ENCODE peak calls at places on chromosomes 5 and 9, in nine cellular contexts. K is PC-3, N is hepatocyte, F is GM23248, O is GM23338, P is neural progenitor cell, Q is HCT116, Z is SK-N-SH, V is MM.1S. J is an unnamed sample.

GRCh38 chr9:133705576-133705975 is 32.6 kb downstream of the SARDH start:
- DNase-seq in K (no peak), N (no peak), F (no peak), O (no peak), P (no peak), Q (no peak), Z (no peak), V (no peak), J (peak)

GRCh38 chr5:61884242-61884855 is 421.7 kb upstream of the KIF2A start:
- DNase-seq in K (no peak), N (no peak), F (no peak), O (no peak), P (no peak), Q (no peak), Z (no peak), V (no peak), J (no peak)

GRCh38 chr9:136662326-136662655 is 425 bp upstream of the EGFL7 start:
- DNase-seq in K (no peak), N (no peak), F (no peak), O (no peak), P (no peak), Q (no peak), Z (no peak), V (no peak), J (no peak)

GRCh38 chr9:87722393-87722792 is 3.5 kb upstream of the CTSL start:
- DNase-seq in K (no peak), N (no peak), F (no peak), O (no peak), P (no peak), Q (no peak), Z (no peak), V (peak), J (no peak)

GRCh38 chr5:8828596-8829321 is 717.1 kb downstream of the SEMA5A start:
- DNase-seq in K (no peak), N (no peak), F (peak), O (no peak), P (no peak), Q (no peak), Z (no peak), V (no peak), J (no peak)

GRCh38 chr5:22988937-22989336 is 135.8 kb upstream of the CDH12 start:
- DNase-seq in K (no peak), N (no peak), F (no peak), O (no peak), P (no peak), Q (no peak), Z (no peak), V (no peak), J (no peak)

GRCh38 chr5:58751222-58751621 is 168.3 kb downstream of the RAB3C start:
- DNase-seq in K (peak), N (peak), F (peak), O (no peak), P (no peak), Q (peak), Z (peak), V (no peak), J (no peak)

GRCh38 chr5:176743136-176743827 is 67.1 kb upstream of the UNC5A start:
- DNase-seq in K (no peak), N (peak), F (peak), O (peak), P (peak), Q (no peak), Z (peak), V (no peak), J (no peak)

GRCh38 chr9:113530942-113531341 is 67.4 kb downstream of the RGS3 start:
- DNase-seq in K (no peak), N (no peak), F (no peak), O (no peak), P (no peak), Q (no peak), Z (no peak), V (no peak), J (no peak)

GRCh38 chr5:19534751-19535150 is 453.2 kb downstream of the CDH18 start:
- DNase-seq in K (peak), N (no peak), F (no peak), O (no peak), P (no peak), Q (no peak), Z (no peak), V (no peak), J (no peak)

GRCh38 chr9:137952976-137953666 is 75.5 kb downstream of the CACNA1B start:
- DNase-seq in K (no peak), N (no peak), F (no peak), O (no peak), P (no peak), Q (no peak), Z (no peak), V (no peak), J (no peak)

GRCh38 chr9:12818431-12819000 is 43.7 kb downstream of the LURAP1L start:
- DNase-seq in K (peak), N (peak), F (peak), O (peak), P (no peak), Q (no peak), Z (no peak), V (no peak), J (no peak)

GRCh38 chr5:108523360-108523759 is 141.5 kb upstream of the FBXL17 start:
- DNase-seq in K (no peak), N (no peak), F (no peak), O (no peak), P (no peak), Q (no peak), Z (no peak), V (no peak), J (no peak)

GRCh38 chr9:135169709-135170226 is 82.3 kb downstream of the OLFM1 start:
- DNase-seq in K (no peak), N (no peak), F (no peak), O (no peak), P (no peak), Q (no peak), Z (no peak), V (no peak), J (no peak)

GRCh38 chr9:131394464-131395026 is 659 bp downstream of the PRRC2B start:
- DNase-seq in K (no peak), N (peak), F (peak), O (peak), P (peak), Q (no peak), Z (peak), V (peak), J (peak)

GRCh38 chr5:147904110-147904509 is 2.2 kb downstream of the C5orf46 start:
- DNase-seq in K (peak), N (no peak), F (no peak), O (no peak), P (no peak), Q (no peak), Z (no peak), V (no peak), J (no peak)

GRCh38 chr9:77897292-77897691 is 134.3 kb downstream of the GNAQ start:
- DNase-seq in K (peak), N (no peak), F (peak), O (peak), P (peak), Q (no peak), Z (peak), V (no peak), J (peak)

GRCh38 chr5:112289465-112289864 is 129.6 kb downstream of the EPB41L4A start:
- DNase-seq in K (no peak), N (no peak), F (no peak), O (peak), P (no peak), Q (no peak), Z (no peak), V (no peak), J (no peak)

GRCh38 chr5:11734369-11734768 is 169.9 kb downstream of the CTNND2 start:
- DNase-seq in K (peak), N (no peak), F (no peak), O (no peak), P (no peak), Q (no peak), Z (no peak), V (no peak), J (no peak)

GRCh38 chr9:32873131-32873530 is 89.8 kb downstream of the TMEM215 start:
- DNase-seq in K (no peak), N (no peak), F (no peak), O (no peak), P (no peak), Q (no peak), Z (no peak), V (no peak), J (no peak)

GRCh38 chr5:137486707-137487106 is 12.4 kb downstream of the SPOCK1 start:
- DNase-seq in K (peak), N (no peak), F (peak), O (no peak), P (no peak), Q (no peak), Z (no peak), V (no peak), J (no peak)

GRCh38 chr9:1604942-1605560 is 410.1 kb upstream of the SMARCA2 start:
- DNase-seq in K (peak), N (no peak), F (peak), O (peak), P (no peak), Q (no peak), Z (peak), V (peak), J (peak)

GRCh38 chr9:126436545-126437269 is 110.1 kb downstream of the MVB12B start:
- DNase-seq in K (peak), N (no peak), F (peak), O (no peak), P (peak), Q (no peak), Z (peak), V (no peak), J (no peak)

GRCh38 chr5:850511-851006 is at the start of gene ZDHHC11:
- DNase-seq in K (peak), N (peak), F (no peak), O (peak), P (peak), Q (no peak), Z (peak), V (no peak), J (no peak)

GRCh38 chr5:127872494-127872893 is 169.3 kb downstream of the CCDC192 start:
- DNase-seq in K (no peak), N (no peak), F (no peak), O (no peak), P (no peak), Q (no peak), Z (no peak), V (no peak), J (no peak)

GRCh38 chr5:127876384-127876783 is 173.2 kb downstream of the CCDC192 start:
- DNase-seq in K (peak), N (no peak), F (peak), O (no peak), P (no peak), Q (peak), Z (no peak), V (no peak), J (no peak)

GRCh38 chr5:127875235-127876021 is 172.2 kb downstream of the CCDC192 start:
- DNase-seq in K (peak), N (peak), F (peak), O (peak), P (peak), Q (peak), Z (peak), V (peak), J (peak)

DNA sequence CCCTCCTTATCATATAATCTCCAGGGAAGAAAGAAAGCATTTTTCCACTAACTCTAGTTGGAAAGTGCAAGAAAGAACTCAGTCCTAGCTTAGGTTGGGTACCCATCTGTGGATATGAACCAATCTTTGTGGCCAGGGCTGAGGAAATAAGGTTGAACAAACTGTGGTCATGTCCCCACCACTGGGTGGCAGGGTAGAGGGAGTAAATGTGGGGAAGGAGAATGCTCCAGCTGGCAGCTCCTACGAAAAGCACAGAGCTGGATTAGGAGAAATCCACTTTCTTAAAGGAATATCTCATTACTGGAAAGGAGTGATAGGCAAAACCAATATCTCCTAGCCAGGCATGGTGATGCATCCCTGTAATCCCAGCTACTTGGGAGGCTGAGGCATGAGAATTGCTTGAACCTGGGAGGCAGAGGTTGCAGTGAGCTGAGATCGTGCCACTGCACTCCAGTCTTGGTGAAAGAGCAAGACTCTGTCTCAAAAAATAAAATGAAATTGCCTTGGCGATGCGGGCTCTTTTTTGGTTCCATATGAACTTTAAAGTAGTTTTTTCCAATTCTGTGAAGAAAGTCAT is 175.1 kb downstream of the CCDC192 start:
- DNase-seq in K (peak), N (peak), F (peak), O (peak), P (peak), Q (peak), Z (peak), V (peak), J (peak)
- TF ChIP-seq EZH2phosphoT487 in K (no peak), N (no peak), F (no peak), O (no peak), P (no peak), Q (no peak), Z (no peak), V (no peak), J (no peak)

GRCh38 chr9:95218790-95219189 is 98.7 kb downstream of the FANCC start:
- DNase-seq in K (no peak), N (no peak), F (no peak), O (peak), P (no peak), Q (no peak), Z (no peak), V (no peak), J (no peak)
- H3K4me2 ChIP-seq in K (no peak), N (no peak), F (no peak), O (no peak), P (no peak), Q (no peak), Z (no peak), V (no peak), J (no peak)

DNA sequence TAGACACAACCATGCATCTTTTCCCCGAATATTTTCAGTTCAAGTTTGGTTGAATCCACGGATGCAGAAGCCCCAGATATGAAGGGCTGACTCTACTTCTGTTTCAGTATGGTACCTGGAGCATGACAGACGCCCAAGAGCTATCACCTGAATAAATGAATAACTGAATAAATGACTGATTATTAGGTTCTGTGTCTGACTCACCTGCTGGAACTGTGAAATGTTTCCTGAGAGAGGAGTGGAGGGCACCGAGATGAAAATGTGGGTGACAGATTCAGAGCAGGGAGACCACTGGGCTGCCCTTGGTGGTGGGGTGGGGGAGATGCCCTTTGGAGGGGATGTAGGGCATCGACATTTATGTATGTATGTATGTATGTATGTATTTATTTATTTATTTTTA is 13.2 kb downstream of the FRMPD1 start:
- DNase-seq in K (no peak), N (no peak), F (no peak), O (no peak), P (no peak), Q (no peak), Z (no peak), V (no peak), J (no peak)
- TF ChIP-seq EZH2phosphoT487 in K (no peak), N (no peak), F (no peak), O (no peak), P (no peak), Q (no peak), Z (no peak), V (no peak), J (no peak)

GRCh38 chr5:151173711-151174611 is 16.4 kb upstream of the ANXA6 start:
- DNase-seq in K (no peak), N (no peak), F (no peak), O (no peak), P (no peak), Q (no peak), Z (no peak), V (no peak), J (no peak)
- H3K4me2 ChIP-seq in K (no peak), N (no peak), F (no peak), O (no peak), P (no peak), Q (no peak), Z (no peak), V (no peak), J (no peak)

DNA sequence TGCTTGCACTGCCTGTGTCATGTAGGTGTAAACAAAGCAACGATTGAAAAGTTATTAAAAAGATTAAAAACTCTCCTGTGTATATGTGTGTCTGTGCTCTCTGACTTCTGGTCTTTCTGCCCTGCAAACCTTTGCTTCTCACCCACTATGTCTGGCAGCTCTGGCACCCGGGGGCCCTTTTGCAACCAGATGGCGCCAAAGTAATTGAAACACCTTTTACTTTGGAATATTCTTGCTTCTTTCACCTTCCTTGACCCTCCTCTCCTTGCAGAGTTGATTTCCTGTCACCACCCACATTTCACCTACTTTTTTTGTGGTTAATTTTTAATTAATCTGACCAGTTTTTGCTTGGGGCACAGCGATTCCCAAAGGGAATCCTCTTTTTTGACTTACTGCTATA is 275.5 kb downstream of the ARHGEF28 start:
- DNase-seq in K (no peak), N (no peak), F (no peak), O (peak), P (no peak), Q (no peak), Z (no peak), V (peak), J (peak)
- TF ChIP-seq EZH2phosphoT487 in K (no peak), N (no peak), F (no peak), O (no peak), P (no peak), Q (no peak), Z (no peak), V (no peak), J (no peak)

GRCh38 chr5:83026930-83027687 is 50.1 kb downstream of the TMEM167A start:
- DNase-seq in K (no peak), N (no peak), F (no peak), O (peak), P (peak), Q (no peak), Z (no peak), V (peak), J (peak)
- H3K4me2 ChIP-seq in K (no peak), N (no peak), F (no peak), O (peak), P (peak), Q (peak), Z (no peak), V (peak), J (peak)

DNA sequence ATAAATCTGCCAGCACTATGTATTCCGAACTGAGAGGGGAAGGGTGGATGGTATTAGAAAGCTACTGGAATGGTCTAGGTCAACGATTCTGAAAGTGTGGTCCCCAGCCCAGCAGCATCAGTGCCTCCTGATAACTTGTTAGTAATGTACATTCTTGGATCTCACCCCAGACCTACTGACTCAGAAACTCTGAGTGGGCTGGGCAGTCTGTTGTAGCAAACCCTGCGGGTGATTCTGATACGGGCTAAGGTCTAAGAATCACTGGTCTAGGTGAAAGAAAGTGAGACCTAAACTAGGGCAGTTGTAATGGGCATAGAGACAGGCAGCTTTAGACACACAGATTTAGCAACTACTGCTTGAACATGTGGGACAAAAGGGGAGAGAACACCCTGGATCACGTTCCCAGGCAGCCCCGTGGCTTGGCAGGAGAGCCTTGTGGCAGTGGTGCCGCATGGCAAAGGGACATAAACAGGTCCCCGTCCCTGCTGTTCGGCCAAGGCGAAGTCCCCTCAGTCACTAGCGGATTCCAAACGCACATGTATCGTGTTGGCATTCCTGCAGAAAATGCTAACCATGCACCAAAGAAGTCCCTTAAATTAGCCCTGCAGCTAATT is 216.3 kb downstream of the TTLL11 start:
- DNase-seq in K (peak), N (no peak), F (peak), O (no peak), P (no peak), Q (no peak), Z (no peak), V (no peak), J (no peak)
- TF ChIP-seq EZH2phosphoT487 in K (no peak), N (no peak), F (no peak), O (no peak), P (no peak), Q (no peak), Z (no peak), V (no peak), J (no peak)

GRCh38 chr5:40909233-40909632 is at the start of gene C7:
- DNase-seq in K (no peak), N (no peak), F (no peak), O (no peak), P (no peak), Q (no peak), Z (peak), V (no peak), J (no peak)

GRCh38 chr5:40904994-40905306 is 4.3 kb upstream of the C7 start:
- DNase-seq in K (no peak), N (no peak), F (no peak), O (no peak), P (no peak), Q (no peak), Z (peak), V (no peak), J (no peak)

GRCh38 chr5:40909723-40910122 is 426 bp downstream of the C7 start:
- DNase-seq in K (no peak), N (no peak), F (no peak), O (no peak), P (no peak), Q (no peak), Z (no peak), V (no peak), J (no peak)

GRCh38 chr5:40906351-40906751 is 2.9 kb upstream of the C7 start:
- DNase-seq in K (peak), N (no peak), F (no peak), O (no peak), P (no peak), Q (no peak), Z (no peak), V (no peak), J (no peak)

GRCh38 chr5:40904205-40904993 is 4.9 kb upstream of the C7 start:
- DNase-seq in K (peak), N (peak), F (peak), O (peak), P (peak), Q (peak), Z (peak), V (peak), J (peak)
- H3K4me2 ChIP-seq in K (no peak), N (no peak), F (no peak), O (no peak), P (no peak), Q (no peak), Z (no peak), V (no peak), J (no peak)

DNA sequence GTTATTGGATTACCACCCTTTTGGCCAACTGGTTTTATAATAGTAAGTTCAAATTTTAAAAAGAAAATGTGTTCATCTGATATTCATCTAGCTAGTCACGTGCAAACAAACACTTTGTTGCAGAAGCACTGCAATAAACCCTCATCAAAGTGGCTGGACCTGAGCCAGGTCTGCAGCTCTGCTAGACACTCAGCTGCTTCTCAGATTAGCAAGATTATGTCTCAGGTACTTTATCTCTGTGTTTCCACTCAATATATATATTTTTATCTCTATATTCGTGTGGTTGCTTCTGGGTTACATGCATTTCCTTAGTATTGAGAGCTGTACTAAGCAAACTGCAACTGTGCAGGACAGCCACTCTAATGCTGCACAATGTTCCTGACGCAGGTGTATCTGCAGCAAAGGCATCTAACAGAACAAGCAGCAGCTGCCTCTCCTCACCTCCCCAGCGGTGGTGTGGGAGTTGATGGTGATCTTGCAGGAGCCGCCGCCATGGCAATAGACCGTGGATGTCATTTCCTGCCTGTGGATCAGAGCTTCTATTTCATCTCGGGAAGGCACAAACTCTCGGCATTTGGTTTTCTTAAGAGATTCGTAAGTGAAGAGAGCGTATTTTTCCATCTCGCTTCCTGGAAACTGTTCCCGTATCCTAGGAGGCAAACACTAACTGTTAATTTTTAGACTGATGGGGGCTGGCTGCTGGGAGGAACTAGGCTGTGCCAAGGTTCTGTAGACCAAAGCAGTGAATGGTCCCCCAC is 56.6 kb upstream of the RETREG1 start:
- DNase-seq in K (no peak), N (no peak), F (no peak), O (no peak), P (no peak), Q (no peak), Z (no peak), V (no peak), J (no peak)
- TF ChIP-seq EZH2phosphoT487 in K (no peak), N (no peak), F (no peak), O (no peak), P (no peak), Q (no peak), Z (no peak), V (no peak), J (no peak)

J was measured in OCI-LY7.